ENCODE peak calls at places on chromosomes 1 and 21, in ten cellular contexts. S is endothelial cell, D is pancreas, W is colonic mucosa, P is astrocyte, Q is RWPE1, I is GM23248, O is type B pancreatic cell, U is tibial nerve, T is NCI-H510A treated with DMSO at 0.1 percent for 48 hours. E is an unnamed sample.
A peak's percentile ranks its signal among the peaks of the same experiment; 100 is the strongest.

GRCh38 chr1:22767862-22768261 is 57.2 kb downstream of the EPHB2 start:
- DNase-seq in I (no peak), T (no peak), Q (no peak), D (no peak), W (no peak), O (no peak), P (no peak), S (no peak), U (no peak), E (no peak)

GRCh38 chr1:165668184-165668583 is 30.2 kb downstream of the ALDH9A1 start:
- DNase-seq in W (no peak), O (no peak), T (no peak), D (no peak), I (no peak), P (no peak), S (no peak), Q (no peak), U (no peak), E (no peak)

GRCh38 chr1:35886606-35887431 is 3.8 kb downstream of the AGO1 start:
- DNase-seq in W (no peak), D (no peak), U (no peak), S (no peak), O (no peak), P (peak; percentile 22), Q (no peak), T (peak; percentile 51), I (no peak), E (no peak)

GRCh38 chr1:223772771-223773160 is 60.4 kb downstream of the CAPN2 start:
- DNase-seq in D (no peak), O (no peak), P (no peak), W (peak; percentile 11), Q (no peak), U (no peak), I (no peak), S (no peak), T (no peak), E (no peak)

GRCh38 chr1:235050911-235051360 is 77.7 kb downstream of the TOMM20 start:
- DNase-seq in P (peak; percentile 79), O (no peak), Q (no peak), D (no peak), T (no peak), W (no peak), S (no peak), U (no peak), I (peak; percentile 82), E (no peak)

GRCh38 chr1:59317343-59317742 is 20.4 kb downstream of the FGGY start:
- DNase-seq in I (no peak), O (no peak), U (no peak), D (no peak), P (no peak), W (no peak), S (no peak), T (peak; percentile 31), Q (no peak), E (no peak)

GRCh38 chr1:147624529-147624928 is 45.8 kb downstream of the ACP6 start:
- DNase-seq in P (no peak), I (no peak), W (no peak), O (no peak), Q (no peak), S (no peak), U (no peak), D (no peak), T (no peak), E (no peak)

GRCh38 chr1:40626383-40626770 is 39.1 kb downstream of the RIMS3 start:
- DNase-seq in S (no peak), O (no peak), I (no peak), U (no peak), Q (no peak), T (no peak), D (no peak), W (no peak), P (no peak), E (no peak)

GRCh38 chr1:30318413-30318812 is 405.0 kb downstream of the MATN1 start:
- DNase-seq in O (no peak), D (no peak), T (no peak), S (no peak), Q (no peak), W (no peak), I (no peak), P (no peak), U (no peak), E (no peak)

GRCh38 chr21:41792711-41793110 is 25.9 kb upstream of the RIPK4 start:
- DNase-seq in I (no peak), Q (no peak), O (no peak), U (no peak), D (no peak), S (no peak), P (no peak), T (no peak), W (no peak), E (no peak)

GRCh38 chr1:51526248-51526647 is 7.2 kb upstream of the EPS15 start:
- DNase-seq in S (no peak), D (no peak), U (no peak), P (no peak), T (no peak), W (no peak), O (no peak), Q (no peak), I (no peak), E (no peak)

GRCh38 chr1:236748471-236748870 is 46.6 kb upstream of the MTR start:
- DNase-seq in T (no peak), Q (no peak), O (no peak), U (no peak), P (no peak), D (no peak), S (no peak), I (peak; percentile 6), W (no peak), E (no peak)

GRCh38 chr1:59903136-59903754 is 23.3 kb downstream of the CYP2J2 start:
- DNase-seq in O (no peak), S (peak; percentile 47), P (no peak), Q (peak; percentile 32), U (no peak), I (peak; percentile 29), D (peak; percentile 51), T (peak; percentile 44), W (peak; percentile 47), E (no peak)

GRCh38 chr1:240194120-240194519 is 102.4 kb downstream of the FMN2 start:
- DNase-seq in U (no peak), I (peak; percentile 76), T (no peak), S (no peak), W (no peak), O (no peak), D (no peak), Q (no peak), P (peak; percentile 91), E (no peak)

GRCh38 chr1:54339126-54339525 is 67.1 kb downstream of the SSBP3 start:
- DNase-seq in I (no peak), P (peak; percentile 38), W (no peak), T (no peak), D (no peak), Q (no peak), S (no peak), U (no peak), O (no peak), E (no peak)

GRCh38 chr21:16180613-16181012 is 450.8 kb downstream of the USP25 start:
- DNase-seq in P (no peak), U (no peak), S (no peak), Q (no peak), I (no peak), O (no peak), T (no peak), D (no peak), W (no peak), E (no peak)

GRCh38 chr1:32331549-32331948 is 4.5 kb downstream of the MARCKSL1 start:
- DNase-seq in Q (no peak), O (no peak), S (no peak), P (no peak), U (no peak), I (no peak), W (no peak), D (no peak), T (no peak), E (no peak)

GRCh38 chr1:205319081-205320018 is 2.2 kb downstream of the NUAK2 start:
- DNase-seq in P (peak; percentile 69), Q (peak; percentile 91), W (peak; percentile 88), T (peak; percentile 96), S (no peak), I (peak; percentile 71), O (no peak), U (peak; percentile 65), D (peak; percentile 91), E (peak; percentile 45)

GRCh38 chr1:209202826-209203439 is 380.6 kb upstream of the CAMK1G start:
- DNase-seq in O (no peak), U (no peak), Q (peak; percentile 49), P (peak; percentile 33), W (no peak), I (peak; percentile 60), S (peak; percentile 19), T (peak; percentile 53), D (peak; percentile 27), E (peak; percentile 4)

GRCh38 chr1:17875882-17876280 is 120.7 kb downstream of the ACTL8 start:
- DNase-seq in S (no peak), I (peak; percentile 70), O (no peak), D (no peak), W (no peak), P (peak; percentile 74), Q (peak; percentile 21), T (no peak), U (no peak), E (no peak)

GRCh38 chr1:183699643-183700160 is 46.6 kb upstream of the APOBEC4 start:
- DNase-seq in P (peak; percentile 17), S (no peak), W (no peak), I (no peak), O (no peak), Q (no peak), T (no peak), U (no peak), D (peak; percentile 19), E (no peak)

GRCh38 chr1:11566042-11566825 is 87.3 kb downstream of the DISP3 start:
- DNase-seq in D (no peak), S (no peak), W (no peak), P (no peak), T (no peak), I (no peak), Q (no peak), O (no peak), U (no peak), E (no peak)

GRCh38 chr1:12454406-12455391 is 163.3 kb downstream of the DHRS3 start:
- DNase-seq in T (no peak), W (no peak), P (peak; percentile 94), O (no peak), U (peak; percentile 69), Q (no peak), S (no peak), D (no peak), I (peak; percentile 59), E (no peak)

GRCh38 chr1:119675349-119676343 is 27.6 kb upstream of the ZNF697 start:
- DNase-seq in Q (peak; percentile 78), T (peak; percentile 95), S (peak; percentile 78), U (peak; percentile 100), W (peak; percentile 92), P (peak; percentile 60), I (peak; percentile 85), O (no peak), D (peak; percentile 83), E (peak; percentile 36)